ENCODE peak calls at places on chromosomes 6 and 20, in five cellular contexts. I, L, H, R and F are unnamed samples.

GRCh38 chr6:157429248-157429647 is 48.3 kb downstream of the ZDHHC14 start:
- DNase-seq in H (no peak), R (no peak), I (no peak), L (no peak), F (no peak)

GRCh38 chr6:159170333-159170672 is 1.1 kb downstream of the FNDC1 start:
- DNase-seq in L (no peak), H (no peak), I (no peak), R (no peak), F (no peak)

GRCh38 chr20:19858972-19859371 is 100.9 kb downstream of the RIN2 start:
- DNase-seq in H (no peak), R (no peak), I (no peak), L (no peak), F (no peak)

GRCh38 chr6:53794073-53794719 is 609 bp upstream of the LRRC1 start:
- DNase-seq in H (no peak), L (peak; percentile 51), R (peak; percentile 62), I (peak; percentile 48), F (peak; percentile 92)

GRCh38 chr20:59992531-59992930 is 34.3 kb downstream of the CDH26 start:
- DNase-seq in R (no peak), H (no peak), I (no peak), L (no peak), F (no peak)

GRCh38 chr6:63936399-63936798 is 300.8 kb downstream of the PHF3 start:
- DNase-seq in H (no peak), L (no peak), I (no peak), R (no peak), F (no peak)

GRCh38 chr20:9040874-9041524 is 27.9 kb upstream of the PLCB4 start:
- DNase-seq in L (no peak), I (no peak), R (no peak), H (no peak), F (no peak)

GRCh38 chr20:5181955-5182354 is 55.1 kb downstream of the CDS2 start:
- DNase-seq in L (no peak), I (no peak), H (no peak), R (no peak), F (no peak)

GRCh38 chr6:51199733-51200132 is 381.1 kb downstream of the TFAP2B start:
- DNase-seq in H (no peak), L (no peak), R (no peak), I (no peak), F (no peak)

DNA sequence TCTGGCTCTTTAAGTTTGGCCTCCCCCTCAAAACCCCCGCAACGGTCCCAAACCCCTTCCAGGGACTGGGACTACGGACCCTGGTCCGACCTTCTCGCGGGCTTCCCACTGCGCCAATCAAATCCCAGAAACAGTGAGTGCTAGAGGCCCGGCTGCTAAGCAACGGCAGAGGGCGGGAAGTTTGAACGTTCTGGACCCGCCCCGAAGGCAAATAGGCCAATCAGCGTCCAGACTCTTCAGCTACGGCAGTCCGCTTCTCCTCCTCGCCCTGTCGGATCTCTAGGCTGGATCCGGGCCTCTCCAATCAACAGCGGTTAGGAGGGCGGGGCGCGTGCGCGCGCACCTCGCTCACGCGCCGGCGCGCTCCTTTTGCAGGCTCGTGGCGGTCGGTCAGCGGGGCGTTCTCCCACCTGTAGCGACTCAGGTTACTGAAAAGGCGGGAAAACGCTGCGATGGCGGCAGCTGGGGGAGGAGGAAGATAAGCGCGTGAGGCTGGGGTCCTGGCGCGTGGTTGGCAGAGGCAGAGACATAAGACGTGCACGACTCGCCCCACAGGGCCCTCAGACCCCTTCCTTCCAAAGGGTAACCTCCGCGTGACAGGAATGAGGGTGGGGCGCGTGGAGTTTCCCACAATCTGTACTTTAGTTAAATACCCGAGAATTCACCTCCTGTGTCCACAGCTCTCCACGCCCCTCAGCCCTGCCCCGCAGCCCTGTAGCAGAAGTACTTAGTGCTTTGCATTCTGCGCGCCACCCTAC is at the start of gene MSH5:
- DNase-seq in R (peak; percentile 94), I (peak; percentile 99), L (peak; percentile 96), H (peak; percentile 90), F (peak; percentile 100)
- TF ChIP-seq POLR2A in R (peak; percentile 32), I (peak; percentile 72), L (peak; percentile 45), H (no peak), F (no peak)

DNA sequence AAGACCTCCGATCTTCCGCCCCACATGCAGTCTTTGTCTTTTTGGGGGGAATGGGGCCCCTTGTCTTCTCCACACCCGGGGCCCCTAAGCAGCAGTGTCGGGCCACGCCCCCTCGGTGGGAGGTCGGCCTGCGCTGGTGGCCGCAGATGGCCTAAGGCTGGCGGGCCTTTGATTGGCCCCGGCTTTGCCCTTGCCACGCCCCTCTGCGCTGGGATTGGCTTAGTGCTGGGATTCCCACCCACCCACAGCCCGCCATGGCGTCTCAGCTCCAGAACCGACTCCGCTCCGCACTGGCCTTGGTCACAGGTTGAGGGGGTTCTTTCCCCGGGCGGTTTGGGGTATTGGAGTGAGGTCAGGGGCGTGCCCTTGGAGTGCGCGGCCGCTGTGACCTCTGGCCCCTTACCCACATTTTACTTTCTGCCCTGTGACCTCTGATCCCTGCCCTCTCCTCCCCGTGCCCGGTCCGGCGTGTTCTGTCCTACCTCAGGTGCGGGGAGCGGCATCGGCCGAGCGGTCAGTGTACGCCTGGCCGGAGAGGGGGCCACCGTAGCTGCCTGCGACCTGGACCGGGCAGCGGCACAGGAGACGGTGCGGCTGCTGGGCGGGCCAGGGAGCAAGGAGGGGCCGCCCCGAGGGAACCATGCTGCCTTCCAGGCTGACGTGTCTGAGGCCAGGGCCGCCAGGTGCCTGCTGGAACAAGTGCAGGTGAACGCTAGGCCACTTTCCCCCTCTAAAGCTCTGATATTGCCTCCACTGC is at the start of gene HSD17B8:
- DNase-seq in H (peak; percentile 74), I (peak; percentile 90), L (peak; percentile 91), R (peak; percentile 97), F (peak; percentile 96)
- TF ChIP-seq POLR2A in H (no peak), I (peak; percentile 48), L (no peak), R (peak; percentile 41), F (peak; percentile 29)

DNA sequence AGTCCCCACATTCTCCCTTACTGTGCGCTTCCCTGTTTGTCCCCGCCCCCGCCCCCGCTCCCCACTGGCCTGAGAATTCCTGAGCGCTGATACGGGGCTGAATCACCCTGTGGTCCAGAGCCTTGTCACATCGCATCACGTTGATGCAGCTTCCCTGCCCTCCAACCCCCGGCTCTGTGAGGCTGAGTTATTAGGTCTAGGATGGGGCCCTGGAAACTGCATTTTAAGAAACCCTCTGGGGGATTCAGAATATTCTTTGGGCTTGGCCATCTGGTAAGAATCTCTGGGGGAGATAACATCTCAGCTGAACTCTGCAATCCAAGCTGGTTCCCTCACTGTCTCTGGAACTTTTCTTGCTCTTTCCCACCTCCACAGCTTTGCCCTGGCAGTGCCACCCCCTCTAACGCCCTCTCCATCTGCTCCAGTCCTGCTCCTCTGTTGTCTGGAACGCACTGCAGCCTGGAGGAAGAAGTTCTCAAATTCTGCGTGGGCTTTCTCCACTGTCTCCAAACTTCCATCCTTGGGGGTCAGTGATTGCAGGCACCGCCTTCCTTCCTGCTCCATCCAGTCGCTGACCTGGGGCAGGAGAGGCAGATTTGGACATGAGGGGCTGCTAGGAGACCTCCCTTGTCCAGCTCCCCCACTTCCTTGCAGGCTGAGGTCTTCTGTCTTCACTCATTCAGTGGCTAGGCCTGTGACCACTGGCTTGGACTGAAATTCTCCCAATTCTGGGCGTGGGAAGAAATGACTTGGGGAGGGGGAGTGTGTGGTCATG is 42.6 kb downstream of the KIAA1755 start:
- DNase-seq in H (no peak), R (no peak), L (peak; percentile 53), I (peak; percentile 78), F (no peak)
- TF ChIP-seq POLR2A in H (no peak), R (no peak), L (no peak), I (no peak), F (no peak)

GRCh38 chr6:35475573-35475972 is 7.4 kb downstream of the RPL10A start:
- DNase-seq in R (no peak), H (no peak), L (no peak), I (no peak), F (no peak)
- TF ChIP-seq POLR2A in R (no peak), H (no peak), L (no peak), I (no peak), F (no peak)

DNA sequence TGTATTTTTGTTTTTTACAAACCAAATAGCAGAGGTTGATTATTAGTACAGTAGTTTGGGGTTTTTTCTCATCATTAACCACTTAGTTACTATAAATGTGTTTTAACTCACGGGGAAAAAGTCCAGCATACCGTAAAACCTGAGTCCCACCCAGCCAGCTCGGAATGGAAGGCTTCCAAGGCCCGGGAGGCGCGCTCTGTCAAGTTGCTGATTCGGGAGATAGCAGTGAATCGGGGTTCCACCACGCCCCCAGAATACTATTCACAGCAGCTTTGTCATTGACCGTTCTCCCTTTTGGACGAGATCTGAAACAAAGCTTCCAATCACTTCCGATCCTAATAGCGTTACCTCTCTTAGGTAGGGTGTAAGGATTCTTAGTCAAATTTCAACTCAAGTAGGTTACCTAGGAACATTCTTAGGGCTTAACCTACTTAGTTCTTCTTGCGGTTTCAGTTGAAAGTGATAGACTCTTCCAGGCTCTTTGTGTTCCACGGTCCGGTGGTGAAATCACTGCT is 232.8 kb upstream of the QKI start:
- DNase-seq in I (no peak), H (no peak), L (no peak), R (no peak), F (no peak)
- TF ChIP-seq POLR2A in I (no peak), H (no peak), L (no peak), R (no peak), F (no peak)